ENCODE peak calls at places on chromosomes 5 and 9, in four cellular contexts. B is epithelial cell of esophagus, Q is BE2C, S is adipocyte. G is an unnamed sample.

GRCh38 chr9:106727969-106728368 is 135.0 kb upstream of the ZNF462 start:
- DNase-seq in Q (no peak), B (no peak), S (no peak), G (no peak)

GRCh38 chr5:106637275-106637674 is 1033.5 kb downstream of the EFNA5 start:
- DNase-seq in Q (no peak), S (no peak), B (peak; percentile 51), G (no peak)

GRCh38 chr5:164898705-164899104 is 1393.3 kb downstream of the MAT2B start:
- DNase-seq in B (no peak), S (no peak), Q (no peak), G (no peak)

GRCh38 chr5:53073349-53073748 is 36.2 kb downstream of the MOCS2 start:
- DNase-seq in Q (no peak), S (no peak), B (no peak), G (no peak)

GRCh38 chr9:13279284-13280162 is at the start of gene MPDZ:
- DNase-seq in Q (peak; percentile 83), B (peak; percentile 64), S (peak; percentile 87), G (peak; percentile 57)

GRCh38 chr5:1727571-1727970 is 72.1 kb downstream of the MRPL36 start:
- DNase-seq in B (no peak), S (no peak), Q (no peak), G (peak; percentile 21)

GRCh38 chr5:63961125-63961597 is 1.1 kb downstream of the HTR1A start:
- DNase-seq in Q (no peak), S (no peak), B (no peak), G (no peak)

GRCh38 chr5:39980056-39980455 is 555.3 kb upstream of the DAB2 start:
- DNase-seq in B (peak; percentile 9), Q (no peak), S (no peak), G (no peak)

GRCh38 chr5:123344819-123345426 is 78.3 kb downstream of the CEP120 start:
- DNase-seq in S (peak; percentile 84), B (peak; percentile 43), Q (no peak), G (no peak)

GRCh38 chr5:31855527-31855862 is 216.6 kb downstream of the PDZD2 start:
- DNase-seq in Q (no peak), S (peak; percentile 22), B (no peak), G (no peak)

GRCh38 chr9:69215774-69216482 is 41.9 kb downstream of the TJP2 start:
- DNase-seq in B (no peak), Q (no peak), S (no peak), G (no peak)

GRCh38 chr9:131799177-131799823 is 59.4 kb upstream of the RAPGEF1 start:
- DNase-seq in B (peak; percentile 59), S (peak; percentile 66), Q (no peak), G (peak; percentile 47)

GRCh38 chr5:1709186-1709803 is 90.3 kb downstream of the MRPL36 start:
- DNase-seq in B (no peak), S (no peak), Q (no peak), G (no peak)

GRCh38 chr5:73387630-73388370 is 60.8 kb downstream of the FOXD1 start:
- DNase-seq in B (no peak), Q (no peak), S (no peak), G (no peak)

GRCh38 chr5:94192658-94193391 is 425.6 kb downstream of the KIAA0825 start:
- DNase-seq in S (no peak), B (no peak), Q (no peak), G (no peak)

GRCh38 chr5:159638954-159639559 is 277.2 kb upstream of the ADRA1B start:
- DNase-seq in S (peak; percentile 18), Q (no peak), B (no peak), G (no peak)

GRCh38 chr5:60891667-60892066 is 47.6 kb upstream of the ELOVL7 start:
- DNase-seq in B (no peak), S (no peak), Q (peak; percentile 14), G (no peak)

GRCh38 chr5:179315356-179315890 is 29.8 kb downstream of the ADAMTS2 start:
- DNase-seq in Q (no peak), B (no peak), S (no peak), G (no peak)

GRCh38 chr9:129131300-129132145 is 20.3 kb downstream of the PTPA start:
- DNase-seq in Q (peak; percentile 78), S (peak; percentile 87), B (peak; percentile 69), G (peak; percentile 85)

GRCh38 chr5:63409737-63410136 is 552.5 kb downstream of the HTR1A start:
- DNase-seq in S (no peak), Q (no peak), B (no peak), G (no peak)

GRCh38 chr5:169826618-169827017 is 153.7 kb downstream of the INSYN2B start:
- DNase-seq in S (no peak), B (peak; percentile 24), Q (no peak), G (no peak)

GRCh38 chr5:86766103-86766502 is 148.4 kb downstream of the COX7C start:
- DNase-seq in B (no peak), Q (no peak), S (no peak), G (no peak)

GRCh38 chr5:170332058-170332457 is 34.5 kb upstream of the LCP2 start:
- DNase-seq in B (no peak), Q (no peak), S (no peak), G (no peak)

GRCh38 chr5:141708016-141708415 is 26.0 kb upstream of the ARAP3 start:
- DNase-seq in Q (no peak), B (no peak), S (no peak), G (no peak)

G was measured in stomach.